ENCODE peak calls at places on chromosomes 6 and 20, in four cellular contexts. I, O, T and Z are unnamed samples.
A peak's percentile ranks its signal among the peaks of the same experiment; 100 is the strongest.

GRCh38 chr6:26607434-26608230 is 10.9 kb downstream of the ABT1 start:
- DNase-seq in I (peak; percentile 58), O (peak; percentile 60), T (peak; percentile 70), Z (peak; percentile 80)

GRCh38 chr20:17704589-17705317 is 5.0 kb downstream of the BANF2 start:
- DNase-seq in I (no peak), O (no peak), T (no peak), Z (no peak)

GRCh38 chr6:159693894-159694545 is 979 bp upstream of the SOD2 start:
- DNase-seq in I (peak; percentile 36), O (no peak), T (no peak), Z (peak; percentile 14)

GRCh38 chr6:22113046-22113766 is 183.6 kb downstream of the PRL start:
- DNase-seq in I (peak; percentile 100), O (peak; percentile 96), T (peak; percentile 97), Z (peak; percentile 63)

GRCh38 chr6:41732601-41733348 is 2.6 kb downstream of the TFEB start:
- DNase-seq in I (no peak), O (no peak), T (no peak), Z (no peak)

GRCh38 chr6:44207966-44208365 is 8.8 kb upstream of the MYMX start:
- DNase-seq in I (no peak), O (no peak), T (no peak), Z (no peak)

GRCh38 chr6:11878735-11879134 is 100.1 kb upstream of the ADTRP start:
- DNase-seq in I (peak; percentile 64), O (no peak), T (no peak), Z (no peak)

GRCh38 chr20:11970243-11970836 is 52.6 kb downstream of the BTBD3 start:
- DNase-seq in I (no peak), O (no peak), T (no peak), Z (no peak)

GRCh38 chr20:23222531-23223200 is 127.9 kb upstream of the NXT1 start:
- DNase-seq in I (no peak), O (no peak), T (no peak), Z (no peak)

GRCh38 chr6:152356659-152357058 is 280.5 kb downstream of the SYNE1 start:
- DNase-seq in I (peak; percentile 47), O (peak; percentile 44), T (peak; percentile 35), Z (peak; percentile 65)

GRCh38 chr20:39222102-39222501 is 260.0 kb downstream of the DHX35 start:
- DNase-seq in I (no peak), O (no peak), T (no peak), Z (no peak)

GRCh38 chr20:50477260-50477659 is 32.9 kb upstream of the PTPN1 start:
- DNase-seq in I (no peak), O (no peak), T (no peak), Z (no peak)

GRCh38 chr6:128364766-128365519 is 155.5 kb downstream of the PTPRK start:
- DNase-seq in I (peak; percentile 20), O (no peak), T (no peak), Z (no peak)

GRCh38 chr20:39939241-39939865 is 749.7 kb downstream of the MAFB start:
- DNase-seq in I (no peak), O (no peak), T (no peak), Z (no peak)

GRCh38 chr6:129195666-129196065 is 312.7 kb downstream of the LAMA2 start:
- DNase-seq in I (no peak), O (no peak), T (peak; percentile 67), Z (no peak)

GRCh38 chr20:45020236-45020886 is 54.0 kb downstream of the STK4 start:
- DNase-seq in I (peak; percentile 33), O (no peak), T (no peak), Z (no peak)

GRCh38 chr20:51650685-51651134 is 108.2 kb upstream of the NFATC2 start:
- DNase-seq in I (peak; percentile 78), O (peak; percentile 28), T (peak; percentile 62), Z (peak; percentile 26)

GRCh38 chr20:17939622-17940446 is 28.8 kb downstream of the SNX5 start:
- DNase-seq in I (no peak), O (no peak), T (no peak), Z (no peak)

GRCh38 chr6:41413250-41413649 is 77.8 kb downstream of the NCR2 start:
- DNase-seq in I (no peak), O (no peak), T (no peak), Z (no peak)

GRCh38 chr6:79671605-79672266 is 40.6 kb downstream of the SH3BGRL2 start:
- DNase-seq in I (peak; percentile 40), O (no peak), T (no peak), Z (peak; percentile 3)